ENCODE peak calls at places on chromosomes 6 and 20, in nine cellular contexts. B is OCI-LY7, X is transverse colon, N is A549, U is psoas muscle, O is HCT116, A is heart left ventricle, I is endodermal cell, Z is lower lobe of right lung. V is an unnamed sample.

GRCh38 chr6:149453597-149454340 is 31.0 kb downstream of the ZC3H12D start:
- DNase-seq in B (no peak), X (no peak), N (no peak), U (no peak), O (no peak), A (no peak), I (no peak), Z (no peak), V (no peak)

GRCh38 chr6:44166591-44167184 is 8.1 kb downstream of the CAPN11 start:
- DNase-seq in B (no peak), X (no peak), N (no peak), U (no peak), O (no peak), A (no peak), I (peak; percentile 76), Z (no peak), V (no peak)

GRCh38 chr6:17705428-17705777 is 1.3 kb downstream of the NUP153 start:
- DNase-seq in B (no peak), X (peak; percentile 25), N (peak; percentile 52), U (no peak), O (peak; percentile 21), A (peak; percentile 64), I (peak; percentile 68), Z (no peak), V (peak; percentile 50)

GRCh38 chr20:43603124-43603523 is 12.4 kb downstream of the IFT52 start:
- DNase-seq in B (no peak), X (no peak), N (no peak), U (no peak), O (no peak), A (no peak), I (no peak), Z (no peak), V (no peak)

GRCh38 chr6:72140795-72141194 is 254.4 kb downstream of the RIMS1 start:
- DNase-seq in B (no peak), X (no peak), N (no peak), U (no peak), O (no peak), A (no peak), I (no peak), Z (no peak), V (no peak)

GRCh38 chr6:56860466-56860865 is 94.4 kb upstream of the BEND6 start:
- DNase-seq in B (no peak), X (peak; percentile 28), N (no peak), U (no peak), O (peak; percentile 87), A (no peak), I (no peak), Z (no peak), V (no peak)

GRCh38 chr6:116465246-116465645 is 4.1 kb downstream of the CALHM6 start:
- DNase-seq in B (peak; percentile 5), X (no peak), N (no peak), U (no peak), O (no peak), A (no peak), I (no peak), Z (peak; percentile 64), V (no peak)

GRCh38 chr6:39102024-39102820 is 12.8 kb downstream of the SAYSD1 start:
- DNase-seq in B (peak; percentile 49), X (no peak), N (no peak), U (no peak), O (no peak), A (no peak), I (peak; percentile 91), Z (no peak), V (no peak)

GRCh38 chr6:160445130-160445529 is 97.0 kb downstream of the SLC22A3 start:
- DNase-seq in B (no peak), X (no peak), N (no peak), U (no peak), O (no peak), A (no peak), I (no peak), Z (peak; percentile 59), V (no peak)

GRCh38 chr6:158630944-158631616 is 13.5 kb downstream of the DYNLT1 start:
- DNase-seq in B (no peak), X (peak; percentile 63), N (no peak), U (peak; percentile 66), O (no peak), A (no peak), I (peak; percentile 39), Z (peak; percentile 63), V (peak; percentile 87)

GRCh38 chr6:3732345-3733141 is 19.0 kb downstream of the PXDC1 start:
- DNase-seq in B (peak; percentile 65), X (peak; percentile 77), N (peak; percentile 62), U (peak; percentile 87), O (no peak), A (peak; percentile 66), I (peak; percentile 91), Z (peak; percentile 82), V (peak; percentile 73)

GRCh38 chr6:5308066-5308465 is 46.8 kb downstream of the FARS2 start:
- DNase-seq in B (no peak), X (no peak), N (no peak), U (no peak), O (no peak), A (no peak), I (peak; percentile 58), Z (no peak), V (no peak)

GRCh38 chr6:159594106-159594749 is 98.8 kb downstream of the SOD2 start:
- DNase-seq in B (no peak), X (no peak), N (no peak), U (no peak), O (peak; percentile 33), A (no peak), I (no peak), Z (no peak), V (no peak)

GRCh38 chr6:10258341-10258740 is 156.5 kb downstream of the TFAP2A start:
- DNase-seq in B (no peak), X (no peak), N (no peak), U (no peak), O (no peak), A (no peak), I (no peak), Z (no peak), V (no peak)

GRCh38 chr20:198225-198624 is 8.7 kb upstream of the DEFB128 start:
- DNase-seq in B (no peak), X (no peak), N (no peak), U (no peak), O (no peak), A (no peak), I (no peak), Z (no peak), V (no peak)

GRCh38 chr6:117502580-117502979 is 20.1 kb downstream of the DCBLD1 start:
- DNase-seq in B (no peak), X (no peak), N (no peak), U (no peak), O (no peak), A (no peak), I (no peak), Z (no peak), V (no peak)

GRCh38 chr6:75234126-75234865 is 9.3 kb downstream of the COX7A2 start:
- DNase-seq in B (no peak), X (no peak), N (no peak), U (no peak), O (no peak), A (no peak), I (no peak), Z (no peak), V (peak; percentile 34)

GRCh38 chr6:37331047-37331446 is 22.7 kb upstream of the RNF8 start:
- DNase-seq in B (no peak), X (no peak), N (no peak), U (no peak), O (no peak), A (no peak), I (no peak), Z (no peak), V (no peak)

GRCh38 chr6:1778693-1779235 is 169.0 kb downstream of the FOXC1 start:
- DNase-seq in B (no peak), X (no peak), N (no peak), U (no peak), O (no peak), A (no peak), I (no peak), Z (no peak), V (peak; percentile 85)

GRCh38 chr20:54474866-54475265 is 527 bp upstream of the DOK5 start:
- DNase-seq in B (no peak), X (no peak), N (no peak), U (no peak), O (no peak), A (no peak), I (no peak), Z (no peak), V (no peak)

DNA sequence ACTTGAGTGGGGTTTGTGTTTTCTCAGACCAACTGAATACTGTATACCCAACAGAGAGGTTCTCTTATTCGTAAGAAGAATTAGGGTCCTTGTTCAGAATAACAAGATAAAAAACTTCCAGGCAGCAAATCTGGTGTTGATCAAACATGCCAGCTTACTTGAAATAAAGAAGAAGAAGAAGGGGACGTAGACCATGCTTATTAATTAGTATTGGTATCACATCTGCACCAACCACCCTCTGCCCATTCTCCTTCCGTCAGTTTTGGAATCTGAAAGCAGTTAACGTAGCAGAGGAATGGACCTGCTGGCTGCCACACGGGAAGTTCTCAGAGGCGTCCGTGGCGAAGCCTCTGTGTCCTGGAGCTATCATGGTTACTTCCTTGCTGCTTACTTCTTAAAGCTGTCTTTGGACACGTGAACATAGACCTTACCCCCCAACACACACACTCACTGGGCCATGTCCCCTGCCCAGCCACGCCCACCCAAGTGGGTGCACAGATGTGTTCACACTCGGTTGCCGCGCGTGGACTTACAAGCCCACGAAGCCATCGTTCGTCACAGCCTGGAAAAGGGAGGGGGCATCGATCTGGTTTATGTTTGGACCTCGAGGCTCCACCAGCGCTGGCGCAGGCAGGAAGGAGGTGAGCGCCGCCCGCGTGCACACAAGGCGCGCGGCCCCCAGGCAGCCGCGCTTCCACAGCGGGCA is 4.1 kb upstream of the DLL1 start:
- DNase-seq in B (no peak), X (no peak), N (no peak), U (no peak), O (no peak), A (no peak), I (no peak), Z (no peak), V (no peak)
- H3K4me1 ChIP-seq in B (peaks cover 7% of the 10 kb centered on the region), X (peaks cover 54% of the 10 kb centered on the region), N (peaks cover 19% of the 10 kb centered on the region), U (peaks cover 29% of the 10 kb centered on the region), O (peaks cover 4% of the 10 kb centered on the region), A (peaks cover 41% of the 10 kb centered on the region), I (no peaks in the 10 kb centered on the region), Z (peaks cover 51% of the 10 kb centered on the region), V (peaks cover 61% of the 10 kb centered on the region)

GRCh38 chr6:32622545-32623401 is 14.4 kb upstream of the HLA-DQA1 start:
- DNase-seq in B (peak; percentile 85), X (no peak), N (no peak), U (peak; percentile 57), O (no peak), A (peak; percentile 26), I (peak; percentile 88), Z (peak; percentile 37), V (no peak)
- TF ChIP-seq CTCF in B (peak; percentile 83), X (no peak), N (no peak), U (peak; percentile 6), O (no peak), A (peak; percentile 51), I (peak; percentile 88), Z (peak; percentile 20), V (peak; percentile 30)

GRCh38 chr20:39638671-39639070 is 676.5 kb downstream of the DHX35 start:
- DNase-seq in B (no peak), X (no peak), N (no peak), U (no peak), O (no peak), A (no peak), I (no peak), Z (no peak), V (no peak)
- H3K4me1 ChIP-seq in B (no peaks in the 10 kb centered on the region), X (no peaks in the 10 kb centered on the region), N (no peaks in the 10 kb centered on the region), U (no peaks in the 10 kb centered on the region), O (no peaks in the 10 kb centered on the region), A (peaks cover 3% of the 10 kb centered on the region), I (no peaks in the 10 kb centered on the region), Z (no peaks in the 10 kb centered on the region), V (no peaks in the 10 kb centered on the region)

GRCh38 chr6:147624946-147625515 is 116.5 kb downstream of the SAMD5 start:
- DNase-seq in B (no peak), X (no peak), N (no peak), U (no peak), O (no peak), A (no peak), I (no peak), Z (no peak), V (no peak)
- TF ChIP-seq CTCF in B (no peak), X (no peak), N (no peak), U (no peak), O (no peak), A (no peak), I (no peak), Z (no peak), V (no peak)

V was measured in tibial artery.